ENCODE peak calls at places on chromosomes 5 and 9, in eight cellular contexts. F, M, Q, J, Z, U, G and K are unnamed samples.

GRCh38 chr5:133763744-133764143 is 151.4 kb upstream of the FSTL4 start:
- DNase-seq in F (no peak), M (no peak), Q (no peak), J (peak; percentile 50), Z (no peak), U (no peak), G (no peak), K (no peak)

GRCh38 chr5:177346820-177347219 is 4.6 kb downstream of the LMAN2 start:
- DNase-seq in F (no peak), M (no peak), Q (no peak), J (no peak), Z (no peak), U (no peak), G (no peak), K (no peak)

GRCh38 chr9:79757906-79758669 is 186.3 kb downstream of the TLE4 start:
- DNase-seq in F (no peak), M (peak; percentile 25), Q (no peak), J (no peak), Z (peak; percentile 56), U (no peak), G (no peak), K (no peak)

GRCh38 chr5:171965740-171966139 is 40.7 kb downstream of the FBXW11 start:
- DNase-seq in F (no peak), M (peak; percentile 41), Q (no peak), J (no peak), Z (no peak), U (no peak), G (no peak), K (no peak)

GRCh38 chr9:72983056-72983455 is 30.2 kb upstream of the ALDH1A1 start:
- DNase-seq in F (no peak), M (no peak), Q (no peak), J (no peak), Z (no peak), U (no peak), G (no peak), K (no peak)

GRCh38 chr9:90907790-90908189 is 106.2 kb downstream of the SYK start:
- DNase-seq in F (no peak), M (no peak), Q (no peak), J (peak; percentile 12), Z (no peak), U (no peak), G (no peak), K (no peak)

GRCh38 chr5:96733771-96734498 is 71.8 kb downstream of the CAST start:
- DNase-seq in F (no peak), M (no peak), Q (no peak), J (no peak), Z (peak; percentile 23), U (no peak), G (no peak), K (no peak)

GRCh38 chr5:171957591-171958251 is 48.7 kb downstream of the FBXW11 start:
- DNase-seq in F (peak; percentile 5), M (no peak), Q (peak; percentile 34), J (no peak), Z (no peak), U (no peak), G (no peak), K (no peak)

GRCh38 chr5:93583799-93584530 is 943 bp downstream of the NR2F1 start:
- DNase-seq in F (no peak), M (peak; percentile 60), Q (peak; percentile 39), J (no peak), Z (peak; percentile 55), U (no peak), G (no peak), K (peak; percentile 18)

GRCh38 chr5:73451218-73452130 is 2.9 kb upstream of the FOXD1 start:
- DNase-seq in F (peak; percentile 51), M (peak; percentile 61), Q (peak; percentile 77), J (no peak), Z (peak; percentile 55), U (no peak), G (no peak), K (peak; percentile 31)

GRCh38 chr5:75010838-75011237 is 41.5 kb downstream of the GCNT4 start:
- DNase-seq in F (no peak), M (no peak), Q (no peak), J (no peak), Z (no peak), U (no peak), G (no peak), K (no peak)

GRCh38 chr5:16740046-16740445 is 123.2 kb upstream of the RETREG1 start:
- DNase-seq in F (no peak), M (no peak), Q (no peak), J (no peak), Z (no peak), U (no peak), G (no peak), K (no peak)

GRCh38 chr9:95587071-95587964 is 70.5 kb upstream of the PTCH1 start:
- DNase-seq in F (no peak), M (no peak), Q (no peak), J (no peak), Z (no peak), U (no peak), G (no peak), K (no peak)

GRCh38 chr9:112119225-112120045 is 55.7 kb downstream of the SUSD1 start:
- DNase-seq in F (no peak), M (no peak), Q (no peak), J (no peak), Z (no peak), U (no peak), G (peak; percentile 99), K (no peak)

GRCh38 chr9:116939161-116939560 is 252.1 kb downstream of the TRIM32 start:
- DNase-seq in F (no peak), M (no peak), Q (no peak), J (no peak), Z (no peak), U (no peak), G (no peak), K (no peak)

GRCh38 chr9:73872693-73873092 is 624.4 kb upstream of the RORB start:
- DNase-seq in F (no peak), M (no peak), Q (no peak), J (no peak), Z (no peak), U (no peak), G (no peak), K (no peak)

GRCh38 chr5:131795879-131796792 is 681 bp downstream of the FNIP1 start:
- DNase-seq in F (peak; percentile 31), M (no peak), Q (peak; percentile 28), J (peak; percentile 89), Z (peak; percentile 56), U (no peak), G (no peak), K (peak; percentile 49)
- TF ChIP-seq CTCF in F (no peak), M (no peak), Q (no peak), J (no peak), Z (no peak), U (no peak), G (no peak), K (no peak)

GRCh38 chr5:80960531-80961375 is 590 bp downstream of the RASGRF2 start:
- DNase-seq in F (peak; percentile 46), M (peak; percentile 6), Q (peak; percentile 52), J (no peak), Z (peak; percentile 32), U (no peak), G (no peak), K (no peak)
- TF ChIP-seq CTCF in F (no peak), M (no peak), Q (no peak), J (no peak), Z (no peak), U (peak; percentile 3), G (no peak), K (no peak)

GRCh38 chr9:113952651-113953050 is 76.5 kb downstream of the ZNF618 start:
- DNase-seq in F (no peak), M (no peak), Q (no peak), J (no peak), Z (no peak), U (no peak), G (no peak), K (no peak)

GRCh38 chr9:113950195-113951031 is 74.3 kb downstream of the ZNF618 start:
- DNase-seq in F (no peak), M (no peak), Q (no peak), J (peak; percentile 64), Z (no peak), U (no peak), G (no peak), K (no peak)

GRCh38 chr9:113951032-113951372 is 74.9 kb downstream of the ZNF618 start:
- DNase-seq in F (no peak), M (no peak), Q (no peak), J (no peak), Z (no peak), U (no peak), G (no peak), K (no peak)

GRCh38 chr9:113946496-113947115 is 70.5 kb downstream of the ZNF618 start:
- DNase-seq in F (no peak), M (no peak), Q (no peak), J (peak; percentile 53), Z (no peak), U (no peak), G (no peak), K (no peak)

DNA sequence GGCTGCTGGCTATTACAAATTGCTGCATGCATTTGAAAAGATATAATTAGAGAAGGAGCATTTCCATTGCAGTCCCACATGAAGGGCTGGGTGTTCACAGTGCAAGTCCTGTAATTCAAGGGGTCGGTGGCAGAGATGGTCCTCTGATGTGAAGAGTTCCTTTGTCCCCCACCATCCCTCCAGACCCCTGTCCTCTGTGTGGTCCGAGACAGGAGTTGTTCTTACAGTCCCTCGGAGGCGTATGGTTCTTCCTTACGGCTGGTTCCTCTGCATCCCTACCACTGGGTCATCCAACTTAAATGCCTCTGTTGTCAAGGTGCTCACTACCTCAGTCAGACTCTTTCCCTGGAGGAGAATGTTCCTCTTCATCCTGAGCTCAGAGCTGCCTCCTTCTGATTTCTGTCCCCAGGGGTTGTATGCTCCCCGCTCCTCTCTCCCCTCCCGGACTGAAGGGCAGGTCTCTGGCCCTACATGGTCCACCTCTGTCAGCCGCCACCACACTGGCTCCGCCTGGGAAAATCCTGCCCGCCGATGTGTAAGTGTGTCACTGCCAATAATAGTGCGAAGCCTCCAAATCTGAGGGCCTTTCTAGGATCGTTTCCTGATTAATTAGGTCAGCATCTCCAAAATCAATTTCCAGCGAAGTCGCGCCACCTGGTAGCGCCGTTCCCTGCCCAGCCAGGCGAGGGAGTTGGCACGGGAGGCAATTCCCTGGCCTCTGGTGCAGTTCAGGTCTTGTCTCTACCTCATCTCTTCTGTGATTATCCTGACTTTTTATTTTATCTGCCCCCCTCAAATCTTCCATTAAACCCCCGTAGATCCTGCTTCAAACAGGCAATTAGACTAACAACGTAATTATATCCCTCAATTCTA is 73.3 kb downstream of the ZNF618 start:
- DNase-seq in F (no peak), M (no peak), Q (no peak), J (peak; percentile 56), Z (no peak), U (no peak), G (no peak), K (no peak)
- TF ChIP-seq CTCF in F (no peak), M (no peak), Q (no peak), J (no peak), Z (no peak), U (no peak), G (no peak), K (no peak)

DNA sequence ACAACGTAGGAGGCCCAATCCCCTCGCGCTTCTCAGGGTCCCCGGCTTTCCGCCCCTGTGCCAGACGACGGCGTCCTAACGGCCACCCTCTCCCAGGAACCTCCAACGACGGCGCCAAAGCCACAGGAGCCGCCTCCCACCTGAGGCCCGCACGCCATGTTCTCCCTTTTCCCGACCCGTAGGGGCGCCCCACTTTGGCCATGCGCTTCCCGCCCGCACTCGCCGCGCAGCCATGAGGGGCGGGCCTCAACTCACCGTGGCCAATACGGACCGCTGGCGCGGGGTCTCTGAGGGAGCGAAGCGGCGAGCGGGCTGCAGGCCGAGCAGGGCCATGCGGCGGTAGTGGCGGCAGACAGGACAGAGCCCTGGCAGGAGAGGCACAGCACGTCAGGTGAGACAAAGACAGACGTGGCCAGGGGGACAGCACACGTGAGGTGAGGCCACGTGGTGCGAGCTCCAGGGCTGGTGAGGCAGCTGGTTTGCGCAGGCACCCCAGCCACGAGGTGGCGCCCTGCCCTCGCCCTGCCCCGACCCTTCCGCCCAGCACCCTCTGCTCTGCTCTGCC is 1005.5 kb upstream of the PTPRD start:
- DNase-seq in F (no peak), M (no peak), Q (no peak), J (no peak), Z (no peak), U (no peak), G (no peak), K (no peak)
- TF ChIP-seq CTCF in F (no peak), M (no peak), Q (no peak), J (no peak), Z (no peak), U (no peak), G (no peak), K (no peak)